ENCODE peak calls at places on chromosomes 4 and X, in eight cellular contexts. I is A549, V is HFF-Myc, O is GM23248, X is D341Med, A is NCI-H1092, G is heart left ventricle, J is SK-N-SH. M is an unnamed sample.

GRCh38 chr4:109434793-109435080 is 1.1 kb downstream of the SEC24B start:
- DNase-seq in V (no peak), A (no peak), J (no peak), I (no peak), O (peak), X (peak), G (no peak), M (peak)

GRCh38 chr4:140719022-140719421 is 37.2 kb downstream of the TBC1D9 start:
- DNase-seq in I (no peak), J (no peak), X (no peak), O (peak), V (no peak), A (no peak), G (no peak), M (peak)

GRCh38 chrX:120260369-120260768 is 9.8 kb downstream of the ZBTB33 start:
- DNase-seq in J (no peak), I (no peak), V (no peak), X (no peak), A (no peak), O (no peak), G (no peak), M (no peak)

GRCh38 chr4:159090255-159090654 is 12.6 kb upstream of the RAPGEF2 start:
- DNase-seq in G (no peak), X (no peak), O (no peak), V (no peak), J (no peak), I (no peak), A (no peak), M (no peak)

GRCh38 chr4:113809313-113809712 is 47.8 kb upstream of the CAMK2D start:
- DNase-seq in A (no peak), X (no peak), O (no peak), I (no peak), G (peak), J (no peak), V (no peak), M (peak)

GRCh38 chr4:187171731-187172339 is 448.2 kb upstream of the FAT1 start:
- DNase-seq in A (no peak), X (no peak), V (peak), J (no peak), O (peak), G (no peak), I (no peak), M (peak)

GRCh38 chrX:19382500-19383145 is 38.9 kb downstream of the PDHA1 start:
- DNase-seq in X (peak), V (no peak), G (peak), J (peak), O (peak), I (peak), A (peak), M (peak)

GRCh38 chr4:2263701-2264321 is 1.9 kb upstream of the MXD4 start:
- DNase-seq in I (no peak), V (no peak), A (no peak), X (no peak), J (no peak), G (no peak), O (no peak), M (no peak)

GRCh38 chr4:69760455-69760854 is at the start of gene SULT1B1:
- DNase-seq in G (no peak), X (no peak), O (peak), I (no peak), A (no peak), V (peak), J (no peak), M (peak)

M was measured in fibroblast of mammary gland.